ENCODE peak calls at places on chromosomes 13 and 19, in six cellular contexts. Y is left ventricle myocardium inferior, N is cardiac fibroblast, L is heart right ventricle, V is MCF 10A, U is stomach. T is an unnamed sample.

GRCh38 chr19:3151563-3152430 is 16.0 kb downstream of the GNA15 start:
- DNase-seq in Y (no peak), N (no peak), L (no peak), V (no peak), U (no peak), T (no peak)

GRCh38 chr13:22187329-22187728 is 516.5 kb downstream of the FGF9 start:
- DNase-seq in Y (no peak), N (no peak), L (no peak), V (no peak), U (no peak), T (no peak)

GRCh38 chr19:15144046-15144646 is 36.9 kb downstream of the SYDE1 start:
- DNase-seq in Y (no peak), N (peak), L (no peak), V (peak), U (no peak), T (no peak)

GRCh38 chr13:95644611-95645052 is at the start of gene DZIP1:
- DNase-seq in Y (peak), N (peak), L (peak), V (peak), U (peak), T (peak)

GRCh38 chr13:46321494-46322225 is 65.4 kb downstream of the RUBCNL start:
- DNase-seq in Y (peak), N (peak), L (peak), V (peak), U (peak), T (peak)

GRCh38 chr13:101925731-101926130 is 473.3 kb downstream of the ITGBL1 start:
- DNase-seq in Y (no peak), N (no peak), L (no peak), V (no peak), U (no peak), T (no peak)

GRCh38 chr13:96636310-96636709 is 358.0 kb downstream of the OXGR1 start:
- DNase-seq in Y (no peak), N (peak), L (no peak), V (peak), U (no peak), T (no peak)

GRCh38 chr13:98222081-98222554 is 45.0 kb upstream of the RNF113B start:
- DNase-seq in Y (no peak), N (no peak), L (no peak), V (no peak), U (peak), T (no peak)

GRCh38 chr19:46210634-46211033 is 18.9 kb upstream of the IGFL1 start:
- DNase-seq in Y (no peak), N (no peak), L (no peak), V (peak), U (no peak), T (no peak)

GRCh38 chr13:99829593-99830239 is 141.9 kb downstream of the ZIC5 start:
- DNase-seq in Y (no peak), N (no peak), L (no peak), V (no peak), U (no peak), T (no peak)

GRCh38 chr19:16076958-16077611 is 790 bp downstream of the TPM4 start:
- DNase-seq in Y (peak), N (peak), L (peak), V (peak), U (peak), T (peak)

GRCh38 chr13:50074843-50075242 is 59.6 kb downstream of the KCNRG start:
- DNase-seq in Y (no peak), N (peak), L (no peak), V (no peak), U (no peak), T (no peak)

GRCh38 chr19:13637664-13638063 is 126.7 kb upstream of the MRI1 start:
- DNase-seq in Y (no peak), N (peak), L (no peak), V (no peak), U (no peak), T (no peak)

GRCh38 chr13:79775830-79776229 is 294.9 kb downstream of the NDFIP2 start:
- DNase-seq in Y (no peak), N (peak), L (no peak), V (peak), U (peak), T (no peak)

GRCh38 chr13:27403252-27403678 is 21.2 kb upstream of the GTF3A start:
- DNase-seq in Y (no peak), N (peak), L (no peak), V (no peak), U (no peak), T (no peak)

GRCh38 chr13:28199089-28199488 is 60.7 kb downstream of the PAN3 start:
- DNase-seq in Y (no peak), N (no peak), L (no peak), V (no peak), U (no peak), T (no peak)

GRCh38 chr13:100044936-100045335 is 44.0 kb upstream of the PCCA start:
- DNase-seq in Y (no peak), N (no peak), L (no peak), V (no peak), U (no peak), T (no peak)

GRCh38 chr13:110915874-110916670 is 1.2 kb upstream of the ANKRD10 start:
- DNase-seq in Y (no peak), N (peak), L (no peak), V (peak), U (no peak), T (no peak)

GRCh38 chr13:90868321-90868920 is 479.1 kb upstream of the MIR17HG start:
- DNase-seq in Y (no peak), N (peak), L (no peak), V (peak), U (no peak), T (no peak)

GRCh38 chr13:97944396-97945029 is 9.0 kb upstream of the IPO5 start:
- DNase-seq in Y (no peak), N (peak), L (no peak), V (peak), U (no peak), T (no peak)

DNA sequence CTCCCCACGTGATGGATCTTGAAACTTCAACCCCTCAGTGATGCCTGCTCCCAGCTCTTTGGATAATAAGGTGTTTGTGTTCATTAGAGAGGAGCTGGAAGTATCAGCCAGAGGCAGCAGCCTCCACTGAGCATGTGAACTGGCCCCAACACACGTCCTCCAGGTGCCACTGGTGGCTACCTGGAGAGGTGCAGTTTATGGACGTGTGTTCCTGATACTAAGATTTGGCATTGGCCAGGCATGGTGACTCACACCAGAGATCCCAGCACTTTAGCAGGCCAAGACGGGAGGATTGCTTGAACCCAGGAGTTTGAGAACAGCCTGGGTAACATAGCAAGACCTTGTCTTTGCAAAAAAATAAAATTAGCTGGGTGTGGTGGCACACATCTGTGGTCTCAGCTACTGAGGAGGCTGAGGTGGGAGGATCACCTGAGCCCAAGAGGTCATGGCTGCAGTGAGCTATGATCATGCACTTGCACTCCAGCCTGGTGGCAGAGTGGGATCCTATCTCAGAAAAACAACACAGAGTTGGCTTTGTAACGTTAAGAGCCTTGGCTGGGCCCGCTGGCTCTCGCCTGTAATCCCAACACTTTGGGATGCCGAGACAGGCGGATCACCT is 34.4 kb downstream of the SLC25A42 start:
- DNase-seq in Y (no peak), N (no peak), L (no peak), V (peak), U (no peak), T (no peak)
- TF ChIP-seq CTCF in Y (no peak), N (no peak), L (no peak), V (no peak), U (no peak), T (no peak)

GRCh38 chr19:41887711-41888382 is 4.9 kb downstream of the ARHGEF1 start:
- DNase-seq in Y (no peak), N (peak), L (no peak), V (peak), U (peak), T (peak)
- TF ChIP-seq CTCF in Y (no peak), N (peak), L (no peak), V (peak), U (no peak), T (no peak)

DNA sequence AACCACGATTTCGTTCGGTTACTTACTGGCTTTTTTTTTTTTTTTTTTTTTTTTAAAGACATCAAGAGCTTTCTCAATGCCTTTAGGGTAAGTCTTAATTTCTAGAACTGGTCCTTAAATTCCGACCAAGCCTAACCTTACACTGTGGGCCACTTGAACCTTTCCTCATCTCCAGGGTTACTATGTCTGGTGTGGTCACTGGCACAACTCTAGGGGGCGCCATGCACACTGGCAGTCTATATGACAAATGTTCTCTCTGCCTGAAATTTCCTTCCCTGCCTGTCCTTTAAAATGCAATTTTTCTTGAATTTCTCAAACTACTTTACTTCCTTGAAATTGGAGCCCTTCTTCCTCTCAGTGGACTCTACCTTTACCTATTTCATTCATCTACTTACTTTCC is 227.4 kb downstream of the KLF5 start:
- DNase-seq in Y (no peak), N (no peak), L (no peak), V (no peak), U (no peak), T (no peak)
- TF ChIP-seq CTCF in Y (no peak), N (no peak), L (no peak), V (no peak), U (no peak), T (no peak)

GRCh38 chr19:53883231-53883661 is 1.2 kb downstream of the PRKCG start:
- DNase-seq in Y (no peak), N (no peak), L (no peak), V (no peak), U (no peak), T (no peak)

GRCh38 chr19:53882391-53883050 is 524 bp downstream of the PRKCG start:
- DNase-seq in Y (no peak), N (no peak), L (no peak), V (no peak), U (no peak), T (peak)

GRCh38 chr19:53883741-53884140 is 1.7 kb downstream of the PRKCG start:
- DNase-seq in Y (no peak), N (no peak), L (no peak), V (no peak), U (no peak), T (no peak)

GRCh38 chr19:53880716-53881481 is 1.1 kb upstream of the PRKCG start:
- DNase-seq in Y (no peak), N (no peak), L (no peak), V (no peak), U (no peak), T (no peak)

DNA sequence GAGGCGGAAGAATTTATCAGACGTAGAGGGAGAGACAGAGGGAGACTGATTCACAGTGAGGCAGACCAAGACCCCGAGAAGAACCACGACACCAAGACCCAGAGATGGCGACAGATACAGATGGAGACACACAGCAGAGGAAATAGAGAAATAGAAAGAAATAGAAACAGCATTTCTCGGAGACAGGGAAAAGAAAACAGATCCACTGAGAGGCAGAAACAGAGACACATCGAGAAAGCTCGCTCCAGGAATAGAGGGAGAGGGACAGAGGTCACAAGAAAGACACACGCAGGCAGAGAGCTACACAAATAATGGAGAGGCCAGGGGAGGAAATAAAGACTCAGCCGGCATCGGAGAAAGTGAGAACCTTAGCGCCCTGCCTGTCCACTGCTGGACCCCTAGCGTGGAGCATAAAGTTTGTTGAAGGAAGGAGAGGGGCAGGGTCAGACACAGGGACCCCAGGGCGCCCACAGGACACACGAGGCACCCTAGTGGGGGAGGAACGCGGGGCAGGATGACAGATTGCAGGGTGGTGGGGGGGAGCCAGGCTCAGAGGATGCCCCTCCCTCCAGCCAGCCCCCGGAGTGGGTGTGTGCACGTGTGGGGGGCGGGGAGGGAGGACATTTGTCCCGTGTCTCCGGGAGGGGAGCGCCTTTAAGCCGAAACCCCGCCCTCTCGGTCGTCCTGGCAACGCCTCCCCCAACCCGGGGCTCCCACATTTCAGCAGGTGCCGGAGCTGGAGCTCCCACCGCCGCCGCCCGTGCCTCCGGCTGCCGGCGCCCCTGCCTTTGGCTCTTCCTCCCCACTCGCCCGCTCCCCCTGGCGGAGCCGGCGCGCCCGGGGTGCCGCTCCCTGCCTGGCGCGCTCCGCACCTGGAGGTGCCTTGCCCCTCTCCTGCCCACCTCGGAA is at the start of gene PRKCG:
- DNase-seq in Y (peak), N (no peak), L (peak), V (peak), U (peak), T (peak)
- TF ChIP-seq CTCF in Y (peak), N (no peak), L (peak), V (peak), U (peak), T (peak)

DNA sequence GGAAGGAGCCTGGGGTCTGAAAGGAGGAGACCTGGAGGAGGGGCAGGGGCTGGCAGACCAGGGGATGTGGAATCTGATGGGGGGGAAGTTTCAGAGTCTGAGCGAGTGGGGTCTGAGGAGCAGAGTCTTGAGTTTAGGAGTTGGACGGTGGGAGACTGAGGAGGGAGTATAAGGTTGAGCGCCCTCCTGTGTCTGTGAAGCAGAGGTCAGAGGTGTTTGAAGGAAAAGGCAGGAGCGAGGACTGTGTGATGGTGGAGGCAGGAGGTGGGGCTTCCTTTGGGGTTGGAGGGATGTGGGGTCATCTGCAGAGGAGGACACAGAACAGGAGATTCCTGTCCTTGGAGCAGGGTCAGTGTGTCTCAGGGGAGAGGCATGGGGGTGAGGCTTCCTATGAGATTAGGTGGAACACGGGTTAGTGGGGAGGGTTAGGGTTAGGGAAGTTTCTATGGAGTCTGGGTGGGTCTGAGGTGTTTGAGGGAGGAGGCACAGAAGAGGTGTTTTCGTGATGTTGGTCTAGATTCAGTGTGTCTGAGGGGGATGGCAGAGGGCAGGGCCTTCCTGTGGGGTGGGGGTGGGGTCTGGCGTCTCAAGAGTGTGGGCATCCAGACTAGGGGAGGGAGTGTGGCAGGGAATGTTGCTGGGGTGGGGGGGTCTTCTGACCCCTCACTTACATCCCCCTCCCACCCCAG is 8.3 kb downstream of the RYR1 start:
- DNase-seq in Y (no peak), N (peak), L (no peak), V (peak), U (no peak), T (no peak)
- TF ChIP-seq CTCF in Y (no peak), N (no peak), L (no peak), V (no peak), U (no peak), T (no peak)

GRCh38 chr19:18667531-18668251 is 15.8 kb upstream of the CRTC1 start:
- DNase-seq in Y (no peak), N (no peak), L (no peak), V (no peak), U (no peak), T (no peak)
- TF ChIP-seq CTCF in Y (no peak), N (no peak), L (no peak), V (no peak), U (no peak), T (no peak)